ENCODE peak calls at places on chromosomes 1 and 21, in seven cellular contexts. J is psoas muscle, B is AG04450, A is breast epithelium, U is HCT116, M is brain microvascular endothelial cell, I is lung. W is an unnamed sample.

GRCh38 chr1:15722411-15722810 is 13.6 kb upstream of the SLC25A34 start:
- DNase-seq in J (no peak), B (no peak), A (no peak), U (no peak), M (no peak), I (no peak), W (no peak)

GRCh38 chr1:169109561-169110134 is 3.2 kb downstream of the ATP1B1 start:
- DNase-seq in J (no peak), B (peak; percentile 51), A (peak; percentile 58), U (peak; percentile 88), M (peak; percentile 96), I (peak; percentile 85), W (no peak)

GRCh38 chr1:156852414-156852874 is 6.5 kb downstream of the INSRR start:
- DNase-seq in J (peak; percentile 75), B (peak; percentile 15), A (peak; percentile 77), U (no peak), M (no peak), I (no peak), W (no peak)

GRCh38 chr1:219938706-219939105 is 10.3 kb upstream of the SLC30A10 start:
- DNase-seq in J (no peak), B (no peak), A (no peak), U (no peak), M (peak; percentile 40), I (no peak), W (peak; percentile 66)

GRCh38 chr1:96473791-96474452 is 247.7 kb upstream of the PTBP2 start:
- DNase-seq in J (no peak), B (no peak), A (no peak), U (no peak), M (peak; percentile 47), I (no peak), W (peak; percentile 57)

GRCh38 chr1:67814121-67814772 is 19.0 kb downstream of the GNG12 start:
- DNase-seq in J (no peak), B (no peak), A (no peak), U (no peak), M (no peak), I (no peak), W (no peak)

GRCh38 chr1:83547903-83548302 is 451.0 kb downstream of the TTLL7 start:
- DNase-seq in J (peak; percentile 13), B (no peak), A (no peak), U (no peak), M (no peak), I (no peak), W (no peak)

GRCh38 chr1:177442580-177442979 is 271.8 kb downstream of the BRINP2 start:
- DNase-seq in J (no peak), B (no peak), A (no peak), U (no peak), M (no peak), I (no peak), W (no peak)

GRCh38 chr1:67957026-67957425 is 93.4 kb downstream of the DIRAS3 start:
- DNase-seq in J (no peak), B (no peak), A (no peak), U (no peak), M (no peak), I (no peak), W (no peak)

GRCh38 chr1:61253912-61254628 is 171.7 kb downstream of the NFIA start:
- DNase-seq in J (no peak), B (no peak), A (no peak), U (no peak), M (no peak), I (no peak), W (no peak)

GRCh38 chr1:8562222-8562621 is 244.3 kb downstream of the SLC45A1 start:
- DNase-seq in J (no peak), B (no peak), A (no peak), U (no peak), M (no peak), I (no peak), W (no peak)

GRCh38 chr1:37473431-37474050 is 839 bp upstream of the ZC3H12A start:
- DNase-seq in J (peak; percentile 15), B (no peak), A (peak; percentile 50), U (no peak), M (no peak), I (no peak), W (no peak)

GRCh38 chr1:938088-938683 is 14.5 kb downstream of the SAMD11 start:
- DNase-seq in J (no peak), B (no peak), A (peak; percentile 70), U (no peak), M (no peak), I (no peak), W (no peak)

GRCh38 chr1:7382971-7383370 is 388.1 kb upstream of the VAMP3 start:
- DNase-seq in J (no peak), B (no peak), A (no peak), U (no peak), M (no peak), I (no peak), W (no peak)

GRCh38 chr1:160116277-160117147 is 953 bp downstream of the ATP1A2 start:
- DNase-seq in J (peak; percentile 53), B (no peak), A (no peak), U (no peak), M (no peak), I (no peak), W (peak; percentile 98)

GRCh38 chr1:201137579-201138310 is 10.8 kb upstream of the ASCL5 start:
- DNase-seq in J (peak; percentile 72), B (peak; percentile 79), A (no peak), U (no peak), M (peak; percentile 84), I (no peak), W (no peak)

GRCh38 chr1:169119405-169119804 is 12.9 kb downstream of the ATP1B1 start:
- DNase-seq in J (no peak), B (no peak), A (no peak), U (no peak), M (peak; percentile 74), I (no peak), W (no peak)

GRCh38 chr1:11711490-11711889 is 20.0 kb downstream of the DRAXIN start:
- DNase-seq in J (no peak), B (no peak), A (no peak), U (no peak), M (no peak), I (no peak), W (no peak)

GRCh38 chr1:228304766-228305395 is 97.0 kb downstream of the OBSCN start:
- DNase-seq in J (no peak), B (no peak), A (no peak), U (no peak), M (no peak), I (no peak), W (no peak)

GRCh38 chr1:198364471-198364870 is 176.0 kb downstream of the ATP6V1G3 start:
- DNase-seq in J (no peak), B (no peak), A (no peak), U (no peak), M (no peak), I (no peak), W (no peak)

GRCh38 chr21:33975548-33976081 is 60.0 kb upstream of the ATP5PO start:
- DNase-seq in J (no peak), B (no peak), A (no peak), U (no peak), M (peak; percentile 45), I (no peak), W (peak; percentile 66)

GRCh38 chr21:33977721-33978369 is 62.2 kb upstream of the ATP5PO start:
- DNase-seq in J (no peak), B (no peak), A (no peak), U (no peak), M (no peak), I (no peak), W (no peak)

GRCh38 chr21:33974513-33975468 is 59.2 kb upstream of the ATP5PO start:
- DNase-seq in J (no peak), B (no peak), A (no peak), U (no peak), M (no peak), I (no peak), W (no peak)

GRCh38 chr21:33976980-33977720 is 61.5 kb upstream of the ATP5PO start:
- DNase-seq in J (no peak), B (no peak), A (no peak), U (no peak), M (no peak), I (no peak), W (no peak)

GRCh38 chr21:33976082-33976979 is 60.7 kb upstream of the ATP5PO start:
- DNase-seq in J (peak; percentile 33), B (peak; percentile 78), A (no peak), U (no peak), M (peak; percentile 87), I (no peak), W (peak; percentile 97)
- H3K27ac ChIP-seq in J (peak overlapping the region; percentile 86), B (peak overlapping the region; percentile 96), A (peak overlapping the region; percentile 23), U (peak overlapping the region; percentile 37), M (peak overlapping the region; percentile 99), I (peak overlapping the region; percentile 82), W (peak overlapping the region; percentile 100)

DNA sequence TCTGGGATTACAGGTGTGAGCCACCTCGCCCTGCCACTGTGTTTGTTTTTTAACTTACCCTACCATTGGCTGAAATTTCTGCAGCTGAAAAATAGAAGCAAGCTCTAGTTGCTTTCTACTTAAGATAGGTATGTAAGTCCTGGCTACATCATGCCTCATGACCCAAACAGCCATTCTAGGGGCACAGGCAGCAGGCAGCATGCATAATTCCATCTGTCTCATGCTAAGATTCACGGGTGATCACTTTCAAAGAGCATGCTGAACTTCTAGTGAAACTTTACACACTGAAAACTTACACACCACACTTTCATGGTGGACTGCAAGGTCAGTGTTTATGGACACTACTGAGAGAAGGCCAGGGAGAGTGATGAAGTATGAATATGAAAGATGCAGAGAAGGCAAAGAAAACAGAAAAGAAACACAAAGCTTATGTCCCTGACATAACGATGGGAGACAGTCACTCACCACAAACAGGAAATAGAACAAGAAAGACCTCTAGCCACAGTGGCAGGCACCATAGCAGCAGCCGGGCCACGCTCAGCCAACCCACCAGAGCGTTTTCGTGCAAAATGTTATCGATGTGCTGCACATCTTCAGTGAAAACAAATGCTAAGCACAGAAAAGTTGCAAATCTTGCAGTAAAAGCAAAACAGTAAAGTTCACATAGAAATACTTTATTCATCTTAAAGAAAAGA is 102.3 kb upstream of the TIAM1 start:
- DNase-seq in J (no peak), B (no peak), A (no peak), U (no peak), M (peak; percentile 14), I (no peak), W (no peak)
- H3K27ac ChIP-seq in J (no peak overlapping the region), B (no peak overlapping the region), A (no peak overlapping the region), U (no peak overlapping the region), M (no peak overlapping the region), I (no peak overlapping the region), W (no peak overlapping the region)

GRCh38 chr1:63701187-63701586 is 72.6 kb upstream of the ROR1 start:
- DNase-seq in J (no peak), B (no peak), A (no peak), U (no peak), M (no peak), I (peak; percentile 68), W (peak; percentile 10)
- H3K27ac ChIP-seq in J (no peak overlapping the region), B (no peak overlapping the region), A (no peak overlapping the region), U (no peak overlapping the region), M (no peak overlapping the region), I (no peak overlapping the region), W (no peak overlapping the region)

DNA sequence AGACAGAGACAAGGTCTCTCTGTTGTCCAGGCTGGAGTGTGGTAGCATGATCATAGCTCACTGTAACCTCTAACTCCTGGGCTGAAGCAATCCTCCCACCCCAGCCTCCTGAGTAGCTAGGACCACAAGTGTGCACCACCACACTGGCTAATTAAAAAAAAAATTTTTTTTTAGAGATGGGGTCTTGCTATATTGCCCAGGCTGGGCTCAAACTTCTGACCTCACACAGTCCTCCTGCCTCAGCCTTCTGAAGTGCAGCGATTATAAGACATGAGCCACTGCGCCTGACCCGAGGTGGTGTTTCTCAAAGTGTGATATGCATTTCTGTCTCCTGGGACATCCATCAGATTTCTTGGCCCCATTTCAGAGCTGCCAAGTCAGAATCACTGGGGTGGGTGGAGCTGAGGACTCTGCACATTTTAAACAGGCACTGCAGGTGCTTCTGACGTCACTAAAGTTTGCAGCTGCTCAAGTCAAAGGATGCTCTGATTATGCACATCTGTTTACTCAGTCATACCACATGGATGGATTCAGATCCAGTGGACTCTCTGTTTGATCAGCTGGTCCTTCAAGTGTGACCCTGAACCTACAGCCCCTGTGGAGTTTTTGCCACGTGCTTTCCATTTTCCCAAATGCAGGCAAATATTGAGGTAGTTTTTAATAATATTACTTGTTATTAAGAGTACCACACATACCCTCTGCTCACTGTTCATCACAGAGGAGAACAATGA is 21.4 kb downstream of the TGFB2 start:
- DNase-seq in J (no peak), B (no peak), A (no peak), U (no peak), M (peak; percentile 67), I (no peak), W (no peak)
- H3K27ac ChIP-seq in J (no peak overlapping the region), B (no peak overlapping the region), A (no peak overlapping the region), U (no peak overlapping the region), M (peak overlapping the region; percentile 38), I (no peak overlapping the region), W (no peak overlapping the region)